ENCODE peak calls at places on chromosomes 12 and 14, in eight cellular contexts. V is sigmoid colon, F is EH, G is GM23248, C is HFFc6, Q is M059J, M is endothelial cell, J is germinal center. A is an unnamed sample.
A peak's percentile ranks its signal among the peaks of the same experiment; 100 is the strongest.

GRCh38 chr14:84375235-84375634 is 1154.7 kb upstream of the FLRT2 start:
- DNase-seq in V (no peak), F (no peak), C (no peak), M (no peak), Q (no peak), J (no peak), G (no peak), A (no peak)

GRCh38 chr12:20489645-20490044 is 121.3 kb downstream of the PDE3A start:
- DNase-seq in M (no peak), V (no peak), C (no peak), F (peak; percentile 32), J (no peak), Q (no peak), G (peak; percentile 35), A (no peak)

GRCh38 chr14:104695660-104696000 is 6.2 kb downstream of the INF2 start:
- DNase-seq in V (no peak), M (no peak), J (no peak), F (no peak), Q (no peak), G (no peak), C (no peak), A (no peak)

GRCh38 chr14:103488960-103489359 is 33.7 kb downstream of the CKB start:
- DNase-seq in V (no peak), G (peak; percentile 45), J (no peak), C (peak; percentile 48), M (no peak), F (peak; percentile 55), Q (no peak), A (no peak)

GRCh38 chr12:125092872-125093680 is 27.8 kb downstream of the AACS start:
- DNase-seq in Q (no peak), G (peak; percentile 78), V (no peak), F (peak; percentile 45), C (peak; percentile 19), M (no peak), J (no peak), A (no peak)

GRCh38 chr14:42224053-42224888 is 617.6 kb downstream of the LRFN5 start:
- DNase-seq in M (peak; percentile 85), Q (peak; percentile 51), F (peak; percentile 44), J (peak; percentile 3), V (no peak), G (peak; percentile 81), C (peak; percentile 18), A (peak; percentile 54)

GRCh38 chr12:58557156-58557555 is 363.1 kb downstream of the LRIG3 start:
- DNase-seq in Q (peak; percentile 90), C (peak; percentile 58), F (peak; percentile 93), V (no peak), J (no peak), M (no peak), G (peak; percentile 69), A (no peak)

GRCh38 chr14:73173092-73173735 is 36.9 kb downstream of the PSEN1 start:
- DNase-seq in M (no peak), F (peak; percentile 56), C (peak; percentile 42), Q (peak; percentile 57), G (peak; percentile 70), V (no peak), J (peak; percentile 34), A (no peak)

GRCh38 chr12:11837318-11837934 is 188.0 kb downstream of the ETV6 start:
- DNase-seq in G (no peak), M (no peak), V (no peak), J (no peak), F (no peak), C (no peak), Q (peak; percentile 12), A (no peak)

GRCh38 chr14:55752580-55753365 is 172.8 kb downstream of the KTN1 start:
- DNase-seq in F (peak; percentile 81), G (peak; percentile 39), M (no peak), Q (peak; percentile 88), J (no peak), C (peak; percentile 42), V (no peak), A (peak; percentile 42)

GRCh38 chr14:104223101-104223809 is 84.9 kb downstream of the KIF26A start:
- DNase-seq in Q (no peak), V (no peak), M (peak; percentile 25), G (no peak), C (no peak), F (no peak), J (no peak), A (no peak)

GRCh38 chr12:76029982-76030377 is 1.6 kb downstream of the PHLDA1 start:
- DNase-seq in J (no peak), M (peak; percentile 22), G (peak; percentile 59), V (no peak), Q (peak; percentile 67), F (peak; percentile 57), C (no peak), A (no peak)

A was measured in NCI-H748 treated with DMSO at 0.1 percent for 48 hours.